ENCODE peak calls at places on chromosomes 12 and 14, in ten cellular contexts. D is IMR-90, R is gastrocnemius medialis, S is H54, A is heart left ventricle, G is upper lobe of left lung, U is breast epithelium, T is stomach, M is GM12891, Q is HepG2. F is an unnamed sample.

GRCh38 chr12:41277019-41277770 is 89.1 kb downstream of the PDZRN4 start:
- DNase-seq in D (peak), R (no peak), S (no peak), A (peak), G (no peak), U (no peak), T (no peak), M (no peak), Q (peak), F (no peak)

GRCh38 chr12:88501976-88502938 is 78.0 kb downstream of the KITLG start:
- DNase-seq in D (peak), R (no peak), S (no peak), A (no peak), G (no peak), U (no peak), T (no peak), M (no peak), Q (no peak), F (no peak)

GRCh38 chr12:79555006-79555925 is 135.5 kb downstream of the PAWR start:
- DNase-seq in D (peak), R (no peak), S (no peak), A (no peak), G (no peak), U (no peak), T (no peak), M (no peak), Q (peak), F (no peak)

GRCh38 chr14:94381149-94382030 is 7.0 kb downstream of the SERPINA1 start:
- DNase-seq in D (no peak), R (no peak), S (no peak), A (no peak), G (no peak), U (no peak), T (no peak), M (no peak), Q (no peak), F (peak)

GRCh38 chr12:109153711-109154434 is 37.5 kb downstream of the ACACB start:
- DNase-seq in D (no peak), R (no peak), S (no peak), A (no peak), G (peak), U (no peak), T (peak), M (no peak), Q (peak), F (peak)

GRCh38 chr14:90439874-90440442 is 43.1 kb downstream of the CALM1 start:
- DNase-seq in D (no peak), R (no peak), S (no peak), A (no peak), G (no peak), U (no peak), T (no peak), M (no peak), Q (no peak), F (no peak)

GRCh38 chr12:8057839-8058238 is 8.3 kb downstream of the C3AR1 start:
- DNase-seq in D (peak), R (no peak), S (no peak), A (no peak), G (no peak), U (no peak), T (no peak), M (no peak), Q (no peak), F (no peak)

GRCh38 chr14:104335611-104336010 is 197.2 kb downstream of the KIF26A start:
- DNase-seq in D (no peak), R (no peak), S (no peak), A (no peak), G (no peak), U (peak), T (peak), M (no peak), Q (no peak), F (no peak)

GRCh38 chr12:129440278-129440677 is 463.5 kb downstream of the TMEM132D start:
- DNase-seq in D (no peak), R (no peak), S (no peak), A (no peak), G (no peak), U (no peak), T (no peak), M (no peak), Q (no peak), F (no peak)

GRCh38 chr12:93483151-93483807 is 16.0 kb downstream of the MRPL42 start:
- DNase-seq in D (peak), R (no peak), S (no peak), A (no peak), G (no peak), U (no peak), T (no peak), M (no peak), Q (no peak), F (no peak)

GRCh38 chr14:85243306-85243705 is 286.6 kb upstream of the FLRT2 start:
- DNase-seq in D (no peak), R (no peak), S (no peak), A (no peak), G (no peak), U (no peak), T (no peak), M (no peak), Q (no peak), F (no peak)

GRCh38 chr14:26121181-26121580 is 476.7 kb downstream of the NOVA1 start:
- DNase-seq in D (no peak), R (no peak), S (no peak), A (no peak), G (no peak), U (no peak), T (no peak), M (no peak), Q (no peak), F (no peak)

GRCh38 chr14:29738950-29739349 is 188.7 kb downstream of the PRKD1 start:
- DNase-seq in D (no peak), R (no peak), S (no peak), A (no peak), G (no peak), U (no peak), T (no peak), M (no peak), Q (no peak), F (no peak)

GRCh38 chr14:85534914-85535313 is 5.0 kb downstream of the FLRT2 start:
- DNase-seq in D (no peak), R (no peak), S (no peak), A (no peak), G (no peak), U (no peak), T (no peak), M (no peak), Q (no peak), F (no peak)

GRCh38 chr12:94849411-94849976 is 154.0 kb downstream of the NDUFA12 start:
- DNase-seq in D (no peak), R (no peak), S (no peak), A (no peak), G (no peak), U (no peak), T (no peak), M (no peak), Q (no peak), F (no peak)

GRCh38 chr12:82877963-82878362 is 191.3 kb downstream of the TMTC2 start:
- DNase-seq in D (no peak), R (no peak), S (no peak), A (no peak), G (no peak), U (no peak), T (no peak), M (no peak), Q (no peak), F (no peak)

GRCh38 chr12:76919388-76920181 is 40.8 kb upstream of the CSRP2 start:
- DNase-seq in D (no peak), R (no peak), S (no peak), A (no peak), G (no peak), U (no peak), T (no peak), M (no peak), Q (no peak), F (no peak)

GRCh38 chr14:31205681-31206535 is 1.7 kb downstream of the HECTD1 start:
- DNase-seq in D (peak), R (no peak), S (no peak), A (no peak), G (no peak), U (no peak), T (no peak), M (no peak), Q (peak), F (no peak)

GRCh38 chr12:9699898-9700605 is 30.5 kb downstream of the CLEC2D start:
- DNase-seq in D (peak), R (no peak), S (no peak), A (no peak), G (no peak), U (no peak), T (no peak), M (no peak), Q (no peak), F (no peak)

GRCh38 chr14:56874375-56874774 is 64.1 kb upstream of the OTX2 start:
- DNase-seq in D (no peak), R (no peak), S (no peak), A (no peak), G (peak), U (no peak), T (peak), M (no peak), Q (peak), F (no peak)

GRCh38 chr12:122859303-122860051 is 24.2 kb downstream of the HIP1R start:
- DNase-seq in D (no peak), R (no peak), S (no peak), A (no peak), G (no peak), U (no peak), T (no peak), M (no peak), Q (no peak), F (no peak)

GRCh38 chr14:68486033-68486732 is 306.7 kb downstream of the ZFP36L1 start:
- DNase-seq in D (no peak), R (no peak), S (no peak), A (no peak), G (no peak), U (no peak), T (no peak), M (no peak), Q (peak), F (no peak)

GRCh38 chr14:55730602-55731001 is 150.6 kb downstream of the KTN1 start:
- DNase-seq in D (peak), R (no peak), S (no peak), A (no peak), G (no peak), U (no peak), T (no peak), M (no peak), Q (no peak), F (no peak)

GRCh38 chr12:116718578-116719454 is 19.1 kb downstream of the SPRING1 start:
- DNase-seq in D (peak), R (no peak), S (no peak), A (no peak), G (no peak), U (no peak), T (no peak), M (no peak), Q (no peak), F (no peak)

GRCh38 chr14:94077823-94078222 is 3.2 kb downstream of the DDX24 start:
- DNase-seq in D (no peak), R (no peak), S (no peak), A (no peak), G (no peak), U (no peak), T (no peak), M (no peak), Q (no peak), F (no peak)

GRCh38 chr12:43884683-43885410 is 49.0 kb downstream of the TMEM117 start:
- DNase-seq in D (no peak), R (no peak), S (no peak), A (peak), G (no peak), U (no peak), T (no peak), M (no peak), Q (no peak), F (no peak)

GRCh38 chr14:75476274-75476995 is 45.8 kb upstream of the BATF start:
- DNase-seq in D (peak), R (peak), S (no peak), A (no peak), G (peak), U (no peak), T (peak), M (no peak), Q (peak), F (peak)

GRCh38 chr12:27595231-27595642 is 71.2 kb downstream of the PPFIBP1 start:
- DNase-seq in D (peak), R (peak), S (no peak), A (peak), G (no peak), U (no peak), T (no peak), M (no peak), Q (peak), F (no peak)

GRCh38 chr14:95480109-95480886 is 36.2 kb downstream of the SYNE3 start:
- DNase-seq in D (peak), R (peak), S (peak), A (peak), G (peak), U (no peak), T (no peak), M (no peak), Q (no peak), F (no peak)

GRCh38 chr14:72781476-72782181 is 112.3 kb downstream of the DPF3 start:
- DNase-seq in D (peak), R (no peak), S (peak), A (no peak), G (no peak), U (no peak), T (no peak), M (no peak), Q (peak), F (no peak)

GRCh38 chr12:42893802-42894201 is 304.3 kb upstream of the PRICKLE1 start:
- DNase-seq in D (peak), R (no peak), S (no peak), A (no peak), G (no peak), U (no peak), T (no peak), M (no peak), Q (no peak), F (no peak)

GRCh38 chr14:37172024-37172869 is at the start of gene SLC25A21:
- DNase-seq in D (peak), R (peak), S (no peak), A (peak), G (peak), U (peak), T (peak), M (no peak), Q (peak), F (peak)

GRCh38 chr12:27148373-27148772 is 66.0 kb upstream of the C12orf71 start:
- DNase-seq in D (no peak), R (no peak), S (no peak), A (no peak), G (no peak), U (no peak), T (no peak), M (no peak), Q (no peak), F (no peak)

GRCh38 chr12:20305470-20305869 is 62.9 kb upstream of the PDE3A start:
- DNase-seq in D (peak), R (no peak), S (no peak), A (no peak), G (no peak), U (no peak), T (no peak), M (no peak), Q (no peak), F (no peak)

GRCh38 chr14:99716091-99716849 is 32.2 kb downstream of the CYP46A1 start:
- DNase-seq in D (no peak), R (no peak), S (no peak), A (no peak), G (no peak), U (no peak), T (no peak), M (no peak), Q (no peak), F (no peak)

GRCh38 chr14:24219080-24219479 is 3.2 kb upstream of the MDP1 start:
- DNase-seq in D (no peak), R (no peak), S (no peak), A (no peak), G (no peak), U (no peak), T (no peak), M (no peak), Q (no peak), F (no peak)

GRCh38 chr12:92141585-92142244 is 3.9 kb downstream of the BTG1 start:
- DNase-seq in D (no peak), R (no peak), S (no peak), A (no peak), G (no peak), U (no peak), T (no peak), M (no peak), Q (no peak), F (no peak)

GRCh38 chr12:92144631-92145480 is 790 bp downstream of the BTG1 start:
- DNase-seq in D (peak), R (peak), S (no peak), A (peak), G (peak), U (peak), T (peak), M (no peak), Q (peak), F (peak)

GRCh38 chr12:92144045-92144630 is 1.5 kb downstream of the BTG1 start:
- DNase-seq in D (peak), R (peak), S (peak), A (peak), G (peak), U (peak), T (peak), M (no peak), Q (peak), F (peak)

GRCh38 chr12:92142251-92142896 is 3.3 kb downstream of the BTG1 start:
- DNase-seq in D (no peak), R (no peak), S (no peak), A (no peak), G (no peak), U (no peak), T (no peak), M (no peak), Q (no peak), F (no peak)

GRCh38 chr12:92143280-92143679 is 2.4 kb downstream of the BTG1 start:
- DNase-seq in D (no peak), R (no peak), S (no peak), A (no peak), G (no peak), U (no peak), T (no peak), M (no peak), Q (no peak), F (no peak)
- TF ChIP-seq POLR2A in D (no peak), R (no peak), S (no peak), A (no peak), G (no peak), U (no peak), T (no peak), M (peak), Q (no peak), F (no peak)

DNA sequence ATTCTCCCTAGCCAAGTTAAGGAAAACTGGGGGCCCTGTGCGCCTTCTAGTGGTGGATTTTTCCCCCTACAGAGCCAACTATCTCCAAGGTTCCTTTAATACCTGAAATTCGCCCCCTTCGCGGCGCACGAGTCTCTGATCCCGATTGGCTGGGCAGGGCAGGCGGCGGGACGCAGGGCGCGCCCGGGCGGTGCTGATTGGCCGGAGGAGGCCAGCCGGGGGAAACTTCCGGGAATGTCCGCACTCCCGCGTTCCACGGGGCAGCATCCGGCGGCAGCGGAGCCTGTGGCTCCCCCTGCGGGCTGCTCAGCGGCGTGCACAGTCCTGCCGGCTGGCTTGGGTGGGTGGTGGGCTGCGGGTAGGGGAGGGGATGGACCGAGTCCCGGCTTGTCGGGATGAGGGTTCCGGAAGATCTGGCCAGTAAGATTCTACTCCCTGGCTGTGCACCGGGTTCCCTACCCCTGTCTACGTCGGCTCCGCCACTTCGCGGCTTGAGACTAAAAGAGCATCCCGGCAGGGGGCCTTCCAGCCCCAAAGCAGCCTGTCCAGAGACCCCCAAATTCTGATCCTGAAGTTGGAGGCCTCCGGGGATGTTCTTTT is at the start of gene NABP2:
- DNase-seq in D (peak), R (peak), S (peak), A (peak), G (peak), U (peak), T (peak), M (peak), Q (peak), F (peak)
- TF ChIP-seq POLR2A in D (no peak), R (no peak), S (peak), A (peak), G (no peak), U (no peak), T (no peak), M (peak), Q (no peak), F (peak)

GRCh38 chr12:38053655-38054464 is 262.7 kb upstream of the ALG10B start:
- DNase-seq in D (no peak), R (no peak), S (no peak), A (no peak), G (peak), U (peak), T (peak), M (no peak), Q (peak), F (no peak)
- TF ChIP-seq POLR2A in D (no peak), R (no peak), S (no peak), A (no peak), G (no peak), U (no peak), T (no peak), M (no peak), Q (no peak), F (no peak)

DNA sequence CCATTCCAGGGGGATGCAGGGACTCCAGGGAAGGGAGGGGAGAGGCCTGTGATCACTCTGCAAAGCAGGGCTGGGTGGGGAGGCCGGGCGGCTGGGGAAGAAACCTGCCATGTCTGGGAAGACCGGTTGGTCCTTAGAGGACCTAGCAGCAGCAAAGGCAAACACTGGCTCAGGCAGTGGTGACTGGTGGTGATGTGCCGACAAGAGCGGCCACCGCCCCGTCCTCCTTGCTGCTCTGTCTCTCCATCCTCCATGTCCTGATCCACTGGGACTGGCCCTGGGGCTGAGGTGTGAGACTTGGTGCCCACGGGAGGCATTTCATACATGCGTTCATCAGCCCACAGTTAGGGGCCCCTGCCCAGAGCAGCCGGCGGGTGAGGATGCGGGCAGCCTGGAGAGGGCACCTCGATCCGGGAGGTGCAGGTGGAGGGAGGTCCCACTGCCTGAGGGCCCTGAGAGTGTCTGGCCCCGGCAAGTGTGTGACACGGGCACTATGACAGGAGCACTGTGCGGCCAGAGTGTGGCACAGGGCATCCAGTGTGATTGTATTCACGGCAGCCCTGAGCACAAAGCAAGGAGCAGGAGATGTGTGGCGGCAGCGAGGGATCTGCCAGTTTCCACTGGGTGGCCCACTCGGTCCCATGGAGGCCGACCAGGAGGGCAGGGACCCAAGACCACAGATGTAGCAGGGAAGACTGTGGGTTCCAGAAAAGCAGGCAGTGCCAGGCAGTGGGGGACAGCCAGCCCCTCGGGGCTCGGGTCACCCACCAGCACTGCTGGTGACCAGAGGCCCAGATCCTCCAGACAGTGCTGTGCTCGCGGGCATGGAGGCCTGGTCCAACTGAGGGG is 13.9 kb downstream of the ANKRD9 start:
- DNase-seq in D (no peak), R (no peak), S (no peak), A (no peak), G (no peak), U (no peak), T (no peak), M (no peak), Q (no peak), F (no peak)
- TF ChIP-seq POLR2A in D (no peak), R (no peak), S (no peak), A (no peak), G (no peak), U (no peak), T (no peak), M (no peak), Q (no peak), F (no peak)

DNA sequence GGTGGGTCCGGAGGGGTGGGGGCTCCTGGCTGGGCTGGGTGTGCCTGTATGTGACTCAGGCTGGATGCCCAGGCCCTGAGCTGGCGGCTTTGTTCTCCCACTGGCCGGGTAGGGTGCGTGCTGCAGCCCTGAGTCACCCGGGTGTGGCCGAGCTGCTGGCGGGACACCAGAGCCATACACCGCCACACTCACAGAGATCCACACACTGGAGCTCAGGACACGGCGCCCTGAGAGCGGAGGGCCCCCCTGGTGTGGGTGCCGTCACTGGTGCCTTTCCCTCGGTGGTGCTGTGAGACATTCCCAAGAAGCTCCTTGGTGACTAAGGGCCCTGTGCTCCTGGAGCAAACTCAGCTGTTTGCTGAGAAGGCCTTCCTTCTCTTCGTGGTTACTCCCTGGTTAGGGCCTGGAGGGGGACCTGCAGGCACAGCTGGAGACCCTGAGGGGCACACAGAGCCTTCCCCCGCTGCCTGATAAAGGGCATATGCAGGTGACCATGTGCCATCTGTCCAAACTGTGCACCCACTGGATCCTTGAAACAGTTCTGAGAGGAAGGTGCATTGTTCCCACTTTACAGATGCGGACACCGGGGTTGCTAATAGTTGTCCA is 44.3 kb downstream of the KRT80 start:
- DNase-seq in D (peak), R (peak), S (peak), A (peak), G (peak), U (peak), T (peak), M (no peak), Q (peak), F (peak)
- TF ChIP-seq POLR2A in D (peak), R (peak), S (peak), A (peak), G (no peak), U (peak), T (no peak), M (no peak), Q (no peak), F (no peak)

F was measured in right lobe of liver.